ENCODE peak calls at places on chromosomes 1 and 21, in nine cellular contexts. B, Q, D, Z, I, L, R, C and E are unnamed samples. For H3K4me1, the result is how much of the 10 kb centered on the place peaks cover.

GRCh38 chr1:53999920-54000319 is 18.1 kb downstream of the LDLRAD1 start:
- DNase-seq in B (no peak), Q (no peak), D (no peak), Z (no peak), I (no peak), L (no peak), R (no peak), C (no peak), E (no peak)

GRCh38 chr1:154842635-154843034 is 27.4 kb downstream of the KCNN3 start:
- DNase-seq in B (no peak), Q (no peak), D (no peak), Z (no peak), I (no peak), L (no peak), R (no peak), C (no peak), E (no peak)

GRCh38 chr21:31667141-31667540 is 7.6 kb downstream of the SOD1 start:
- DNase-seq in B (no peak), Q (no peak), D (no peak), Z (no peak), I (no peak), L (no peak), R (no peak), C (no peak), E (no peak)

GRCh38 chr1:82646336-82646735 is 845.6 kb downstream of the ADGRL2 start:
- DNase-seq in B (no peak), Q (no peak), D (no peak), Z (no peak), I (no peak), L (no peak), R (no peak), C (peak), E (no peak)

GRCh38 chr21:45534591-45535331 is 7.5 kb downstream of the SLC19A1 start:
- DNase-seq in B (no peak), Q (peak), D (peak), Z (no peak), I (peak), L (peak), R (peak), C (no peak), E (peak)

GRCh38 chr1:118960567-118961136 is 27.5 kb downstream of the TBX15 start:
- DNase-seq in B (no peak), Q (no peak), D (peak), Z (peak), I (no peak), L (no peak), R (peak), C (no peak), E (peak)

GRCh38 chr1:113434081-113434873 is 44.0 kb downstream of the MAGI3 start:
- DNase-seq in B (no peak), Q (no peak), D (no peak), Z (no peak), I (no peak), L (no peak), R (no peak), C (no peak), E (no peak)

GRCh38 chr1:183968386-183968785 is 69.1 kb downstream of the COLGALT2 start:
- DNase-seq in B (no peak), Q (no peak), D (no peak), Z (no peak), I (no peak), L (no peak), R (no peak), C (no peak), E (no peak)

GRCh38 chr1:207025144-207025880 is 7.2 kb downstream of the C1orf116 start:
- DNase-seq in B (peak), Q (no peak), D (no peak), Z (no peak), I (peak), L (peak), R (peak), C (no peak), E (no peak)

GRCh38 chr1:118987431-118988185 is 535 bp downstream of the TBX15 start:
- DNase-seq in B (no peak), Q (no peak), D (peak), Z (no peak), I (no peak), L (no peak), R (peak), C (no peak), E (no peak)

GRCh38 chr1:109877320-109877771 is 33.3 kb upstream of the CSF1 start:
- DNase-seq in B (peak), Q (peak), D (peak), Z (peak), I (peak), L (peak), R (peak), C (no peak), E (no peak)

GRCh38 chr1:64304744-64305143 is 101.3 kb downstream of the UBE2U start:
- DNase-seq in B (no peak), Q (no peak), D (no peak), Z (no peak), I (no peak), L (no peak), R (no peak), C (no peak), E (no peak)

GRCh38 chr1:231601775-231602674 is 24.6 kb upstream of the DISC1 start:
- DNase-seq in B (peak), Q (no peak), D (no peak), Z (no peak), I (no peak), L (no peak), R (no peak), C (peak), E (no peak)

GRCh38 chr1:57986432-57986831 is 560.1 kb downstream of the OMA1 start:
- DNase-seq in B (no peak), Q (no peak), D (no peak), Z (no peak), I (no peak), L (no peak), R (no peak), C (peak), E (no peak)

GRCh38 chr1:3439346-3439745 is 15.1 kb upstream of the ARHGEF16 start:
- DNase-seq in B (no peak), Q (no peak), D (no peak), Z (no peak), I (no peak), L (no peak), R (no peak), C (no peak), E (no peak)

GRCh38 chr21:33236799-33237198 is 7.1 kb downstream of the IFNAR2 start:
- DNase-seq in B (no peak), Q (no peak), D (no peak), Z (no peak), I (no peak), L (no peak), R (no peak), C (no peak), E (no peak)

GRCh38 chr1:186983327-186983726 is 154.6 kb downstream of the PLA2G4A start:
- DNase-seq in B (peak), Q (no peak), D (peak), Z (no peak), I (peak), L (no peak), R (peak), C (no peak), E (peak)

GRCh38 chr1:217343907-217344306 is 287.0 kb downstream of the GPATCH2 start:
- DNase-seq in B (no peak), Q (no peak), D (no peak), Z (no peak), I (no peak), L (peak), R (no peak), C (no peak), E (no peak)

GRCh38 chr1:21703318-21703963 is 34.3 kb upstream of the RAP1GAP start:
- DNase-seq in B (peak), Q (no peak), D (no peak), Z (peak), I (no peak), L (no peak), R (no peak), C (no peak), E (no peak)

GRCh38 chr1:80392529-80392928 is 1386.0 kb upstream of the ADGRL4 start:
- DNase-seq in B (no peak), Q (no peak), D (no peak), Z (no peak), I (no peak), L (no peak), R (no peak), C (no peak), E (no peak)

GRCh38 chr1:31414692-31415370 is 1.8 kb downstream of the SERINC2 start:
- DNase-seq in B (no peak), Q (no peak), D (no peak), Z (no peak), I (no peak), L (peak), R (no peak), C (no peak), E (no peak)

GRCh38 chr1:84918706-84919105 is 25.7 kb upstream of the LPAR3 start:
- DNase-seq in B (no peak), Q (no peak), D (no peak), Z (no peak), I (no peak), L (no peak), R (no peak), C (no peak), E (no peak)
- H3K27ac ChIP-seq in B (no peak), Q (no peak), D (no peak), Z (no peak), I (no peak), L (no peak), R (no peak), C (no peak), E (no peak)

DNA sequence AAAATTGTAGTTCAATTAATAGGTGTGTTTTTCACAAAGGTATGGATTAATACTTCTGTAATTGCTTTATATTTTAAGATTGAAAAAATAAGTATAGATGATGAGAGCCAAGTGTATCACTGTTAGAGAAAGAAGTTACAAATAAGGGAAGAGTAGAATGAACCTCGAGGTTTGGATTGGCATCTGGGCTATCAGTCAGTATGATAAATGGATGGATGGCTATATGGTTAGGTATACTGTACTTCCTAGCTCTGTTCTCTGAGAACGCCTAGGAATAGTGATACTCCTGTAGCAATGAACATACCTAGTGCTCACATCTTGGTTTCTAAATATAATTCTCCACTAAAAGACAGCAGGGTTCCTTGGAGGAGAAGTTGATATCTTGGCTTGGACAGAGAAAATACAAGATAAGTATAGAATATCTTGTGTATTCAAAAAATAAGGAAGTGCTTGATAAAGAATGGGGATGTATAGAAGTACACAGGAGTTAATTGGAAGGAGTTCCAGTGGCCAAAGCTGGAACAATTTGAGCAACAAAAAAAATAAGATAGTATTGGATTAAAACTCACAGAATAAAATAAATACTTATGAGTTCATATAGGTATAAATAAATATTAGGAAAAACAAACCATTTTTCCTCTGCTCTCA is 12.4 kb downstream of the IPO9 start:
- DNase-seq in B (no peak), Q (no peak), D (no peak), Z (no peak), I (no peak), L (no peak), R (no peak), C (no peak), E (no peak)
- H3K4me3 ChIP-seq in B (no peak), Q (no peak), D (no peak), Z (no peak), I (no peak), L (no peak), R (no peak), C (no peak), E (no peak)

GRCh38 chr1:8134546-8135235 is 108.6 kb upstream of the ERRFI1 start:
- DNase-seq in B (no peak), Q (no peak), D (no peak), Z (no peak), I (no peak), L (no peak), R (no peak), C (no peak), E (no peak)
- H3K4me1 ChIP-seq in B (under half), Q (under half), D (under half), Z (under half), I (under half), L (under half), R (under half), C (under half), E (under half)

DNA sequence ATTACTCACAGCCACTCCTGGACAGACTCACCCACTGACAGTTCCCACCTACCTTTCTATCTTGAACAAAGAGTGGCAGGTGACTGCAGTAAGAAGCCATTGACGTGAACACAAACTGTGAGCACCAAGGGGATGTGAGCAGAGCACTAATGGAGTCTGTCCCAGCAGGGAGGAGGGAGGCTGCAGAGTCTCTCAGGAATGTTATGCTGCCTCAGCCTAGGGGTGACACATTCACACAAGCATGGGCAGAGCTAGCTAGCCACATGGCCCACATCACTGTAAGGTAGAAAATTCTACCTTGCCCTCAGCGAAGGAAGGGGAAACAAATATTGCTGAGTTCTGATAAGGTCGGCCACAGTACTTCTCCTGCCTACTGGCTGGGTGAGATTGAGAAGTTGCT is 56.8 kb upstream of the PTGFRN start:
- DNase-seq in B (no peak), Q (no peak), D (no peak), Z (no peak), I (no peak), L (no peak), R (no peak), C (no peak), E (no peak)
- H3K27ac ChIP-seq in B (no peak), Q (no peak), D (no peak), Z (peak), I (no peak), L (no peak), R (no peak), C (no peak), E (no peak)

GRCh38 chr1:27660300-27660837 is 11.6 kb downstream of the IFI6 start:
- DNase-seq in B (no peak), Q (no peak), D (no peak), Z (no peak), I (no peak), L (no peak), R (no peak), C (no peak), E (no peak)

GRCh38 chr1:27659497-27660299 is 12.3 kb downstream of the IFI6 start:
- DNase-seq in B (peak), Q (peak), D (peak), Z (peak), I (peak), L (peak), R (peak), C (peak), E (peak)

GRCh38 chr1:27661412-27662075 is 10.4 kb downstream of the IFI6 start:
- DNase-seq in B (no peak), Q (no peak), D (no peak), Z (no peak), I (no peak), L (no peak), R (no peak), C (no peak), E (no peak)

GRCh38 chr1:27656157-27656893 is 15.7 kb downstream of the IFI6 start:
- DNase-seq in B (peak), Q (peak), D (peak), Z (no peak), I (peak), L (peak), R (peak), C (no peak), E (peak)

DNA sequence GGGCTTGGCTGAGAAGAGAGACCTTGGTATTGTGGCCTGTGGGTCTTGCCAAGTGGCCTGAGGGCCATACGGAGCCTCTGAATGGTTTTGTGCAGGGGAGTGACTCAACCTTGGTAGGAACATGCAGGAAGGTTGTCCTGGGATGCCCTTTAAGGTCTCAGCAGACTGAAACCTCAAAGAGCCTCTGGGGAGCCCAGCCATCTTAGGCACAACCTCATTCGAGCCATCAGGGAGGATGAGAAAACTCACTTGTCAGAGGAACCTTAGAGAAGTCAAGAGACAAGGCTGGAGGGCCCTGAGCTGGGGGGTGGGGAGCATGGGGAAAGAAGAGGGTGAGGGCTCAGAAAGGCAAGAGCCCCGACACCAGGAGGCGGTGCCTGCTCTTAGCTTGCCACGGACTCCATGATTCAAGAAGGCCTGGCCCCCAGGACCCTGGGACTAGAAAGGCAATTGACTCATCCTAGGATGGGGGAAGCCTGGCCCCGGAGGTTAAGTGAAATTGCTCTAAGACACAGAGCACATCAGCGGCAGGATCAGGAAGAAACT is 13.0 kb downstream of the IFI6 start:
- DNase-seq in B (peak), Q (no peak), D (peak), Z (no peak), I (no peak), L (no peak), R (peak), C (no peak), E (no peak)
- H3K4me3 ChIP-seq in B (no peak), Q (no peak), D (no peak), Z (peak), I (peak), L (no peak), R (peak), C (peak), E (no peak)

GRCh38 chr1:13710097-13710496 is 10.1 kb downstream of the PRDM2 start:
- DNase-seq in B (no peak), Q (no peak), D (no peak), Z (no peak), I (no peak), L (no peak), R (no peak), C (no peak), E (no peak)
- H3K4me1 ChIP-seq in B (under half), Q (under half), D (under half), Z (under half), I (under half), L (under half), R (under half), C (under half), E (under half)

DNA sequence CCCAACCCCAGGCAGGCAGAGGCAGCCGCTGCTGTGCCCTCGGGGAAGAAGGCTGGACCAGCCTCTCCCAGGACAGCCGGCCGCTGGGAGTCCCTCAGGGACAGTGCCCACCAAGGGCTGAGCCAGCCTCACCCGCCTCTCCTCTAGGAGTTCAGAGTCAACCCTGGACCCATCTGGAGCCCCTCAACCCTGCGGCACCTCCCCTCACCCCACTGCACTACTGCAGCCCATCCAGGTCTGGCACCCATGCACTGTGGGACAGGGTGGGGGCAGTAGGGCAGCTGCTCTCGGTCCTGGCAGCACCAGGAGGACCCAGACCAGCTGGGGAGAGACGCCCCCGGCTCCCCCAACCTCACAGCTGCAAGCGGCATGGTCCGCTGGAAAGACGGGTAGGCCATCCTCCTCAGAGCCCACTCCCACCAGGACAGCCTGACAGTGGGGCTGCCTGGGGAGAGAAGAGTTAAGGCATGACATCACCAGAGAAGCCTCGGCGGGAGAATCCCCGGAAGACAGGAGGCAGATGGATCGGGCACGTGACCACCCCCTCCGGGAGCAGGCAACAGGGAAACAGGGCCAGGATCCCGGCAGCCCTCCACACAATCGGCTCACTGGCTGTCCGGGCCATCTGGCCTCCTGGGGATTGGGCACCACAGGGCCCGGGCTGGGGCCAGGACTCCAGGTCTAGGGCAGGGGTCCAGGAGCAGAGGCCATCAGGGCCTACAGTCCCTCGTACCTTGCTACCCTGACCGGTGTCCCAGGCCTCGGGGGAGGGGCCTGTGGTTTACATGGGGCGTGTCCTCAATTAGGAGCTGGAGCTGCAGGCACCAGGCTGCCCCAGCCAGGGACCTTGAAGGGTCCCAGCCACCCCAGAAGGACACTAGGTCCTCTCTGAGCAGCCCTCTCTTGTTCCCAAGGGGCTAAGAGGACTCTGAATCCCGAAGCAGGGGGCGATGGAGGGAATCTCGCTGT is 3.1 kb downstream of the ACAP3 start:
- DNase-seq in B (peak), Q (peak), D (peak), Z (no peak), I (peak), L (peak), R (peak), C (no peak), E (peak)
- H3K27ac ChIP-seq in B (peak), Q (peak), D (peak), Z (peak), I (peak), L (peak), R (peak), C (no peak), E (peak)

GRCh38 chr1:222994506-222995229 is 148.4 kb downstream of the TLR5 start:
- DNase-seq in B (peak), Q (no peak), D (no peak), Z (no peak), I (no peak), L (no peak), R (no peak), C (no peak), E (no peak)
- H3K4me3 ChIP-seq in B (no peak), Q (no peak), D (no peak), Z (no peak), I (no peak), L (no peak), R (no peak), C (no peak), E (no peak)